ENCODE peak calls at places on chromosomes 1 and 21, in eight cellular contexts. One of them, this sample, is unnamed. For H3K27me3, the result is how much of the 10 kb centered on the place peaks cover.

GRCh38 chr1:79105499-79105898 is 99.0 kb upstream of the ADGRL4 start:
- DNase-seq in IMR-90: peak
- DNase-seq in spleen: no peak
- DNase-seq in cardiac muscle cell: no peak
- DNase-seq in A673: no peak
- DNase-seq in H9: no peak
- DNase-seq in HL-60: no peak
- DNase-seq in breast epithelium: no peak
- DNase-seq in this sample: no peak

GRCh38 chr1:33711511-33711910 is 152.4 kb upstream of the HMGB4 start:
- DNase-seq in A673: no peak
- DNase-seq in IMR-90: no peak
- DNase-seq in cardiac muscle cell: no peak
- DNase-seq in breast epithelium: no peak
- DNase-seq in spleen: no peak
- DNase-seq in HL-60: no peak
- DNase-seq in H9: no peak
- DNase-seq in this sample: no peak

GRCh38 chr1:21950734-21951575 is 13.8 kb upstream of the HSPG2 start:
- DNase-seq in breast epithelium: no peak
- DNase-seq in H9: no peak
- DNase-seq in cardiac muscle cell: no peak
- DNase-seq in HL-60: no peak
- DNase-seq in IMR-90: no peak
- DNase-seq in A673: no peak
- DNase-seq in spleen: no peak
- DNase-seq in this sample: no peak

GRCh38 chr1:99018313-99018712 is 13.7 kb upstream of the PLPPR5 start:
- DNase-seq in breast epithelium: no peak
- DNase-seq in spleen: no peak
- DNase-seq in A673: no peak
- DNase-seq in cardiac muscle cell: no peak
- DNase-seq in HL-60: no peak
- DNase-seq in H9: no peak
- DNase-seq in IMR-90: no peak
- DNase-seq in this sample: no peak

GRCh38 chr1:107787299-107787698 is 177.7 kb downstream of the VAV3 start:
- DNase-seq in HL-60: peak
- DNase-seq in A673: peak
- DNase-seq in breast epithelium: no peak
- DNase-seq in spleen: peak
- DNase-seq in cardiac muscle cell: no peak
- DNase-seq in H9: peak
- DNase-seq in IMR-90: no peak
- DNase-seq in this sample: no peak

GRCh38 chr21:45406801-45407628 is 2.0 kb downstream of the COL18A1 start:
- DNase-seq in cardiac muscle cell: peak
- DNase-seq in spleen: peak
- DNase-seq in A673: peak
- DNase-seq in H9: peak
- DNase-seq in HL-60: no peak
- DNase-seq in IMR-90: no peak
- DNase-seq in breast epithelium: no peak
- DNase-seq in this sample: no peak

GRCh38 chr1:198529414-198529813 is 11.1 kb downstream of the ATP6V1G3 start:
- DNase-seq in HL-60: no peak
- DNase-seq in cardiac muscle cell: no peak
- DNase-seq in H9: no peak
- DNase-seq in A673: peak
- DNase-seq in IMR-90: peak
- DNase-seq in spleen: no peak
- DNase-seq in breast epithelium: no peak
- DNase-seq in this sample: peak

GRCh38 chr1:209613351-209614150 is 30.0 kb downstream of the CAMK1G start:
- DNase-seq in breast epithelium: no peak
- DNase-seq in HL-60: no peak
- DNase-seq in A673: no peak
- DNase-seq in cardiac muscle cell: no peak
- DNase-seq in H9: no peak
- DNase-seq in spleen: no peak
- DNase-seq in IMR-90: no peak
- DNase-seq in this sample: no peak

GRCh38 chr1:155241069-155241679 is 14.1 kb downstream of the ENTREP3 start:
- DNase-seq in breast epithelium: peak
- DNase-seq in H9: peak
- DNase-seq in HL-60: peak
- DNase-seq in spleen: peak
- DNase-seq in IMR-90: peak
- DNase-seq in A673: peak
- DNase-seq in cardiac muscle cell: peak
- DNase-seq in this sample: peak

GRCh38 chr1:184745929-184746583 is 8.6 kb downstream of the EDEM3 start:
- DNase-seq in breast epithelium: no peak
- DNase-seq in H9: no peak
- DNase-seq in A673: no peak
- DNase-seq in spleen: no peak
- DNase-seq in IMR-90: no peak
- DNase-seq in cardiac muscle cell: no peak
- DNase-seq in HL-60: no peak
- DNase-seq in this sample: no peak

GRCh38 chr1:218878369-218878768 is 295.3 kb upstream of the LYPLAL1 start:
- DNase-seq in H9: no peak
- DNase-seq in IMR-90: peak
- DNase-seq in HL-60: no peak
- DNase-seq in cardiac muscle cell: no peak
- DNase-seq in spleen: no peak
- DNase-seq in breast epithelium: no peak
- DNase-seq in A673: peak
- DNase-seq in this sample: no peak

GRCh38 chr1:10917513-10918454 is 94.7 kb upstream of the TARDBP start:
- DNase-seq in cardiac muscle cell: no peak
- DNase-seq in HL-60: peak
- DNase-seq in A673: no peak
- DNase-seq in H9: no peak
- DNase-seq in IMR-90: no peak
- DNase-seq in breast epithelium: no peak
- DNase-seq in spleen: peak
- DNase-seq in this sample: no peak

GRCh38 chr1:25145775-25146381 is 86.4 kb downstream of the SYF2 start:
- DNase-seq in spleen: no peak
- DNase-seq in IMR-90: no peak
- DNase-seq in breast epithelium: no peak
- DNase-seq in cardiac muscle cell: no peak
- DNase-seq in HL-60: no peak
- DNase-seq in A673: no peak
- DNase-seq in H9: no peak
- DNase-seq in this sample: no peak

DNA sequence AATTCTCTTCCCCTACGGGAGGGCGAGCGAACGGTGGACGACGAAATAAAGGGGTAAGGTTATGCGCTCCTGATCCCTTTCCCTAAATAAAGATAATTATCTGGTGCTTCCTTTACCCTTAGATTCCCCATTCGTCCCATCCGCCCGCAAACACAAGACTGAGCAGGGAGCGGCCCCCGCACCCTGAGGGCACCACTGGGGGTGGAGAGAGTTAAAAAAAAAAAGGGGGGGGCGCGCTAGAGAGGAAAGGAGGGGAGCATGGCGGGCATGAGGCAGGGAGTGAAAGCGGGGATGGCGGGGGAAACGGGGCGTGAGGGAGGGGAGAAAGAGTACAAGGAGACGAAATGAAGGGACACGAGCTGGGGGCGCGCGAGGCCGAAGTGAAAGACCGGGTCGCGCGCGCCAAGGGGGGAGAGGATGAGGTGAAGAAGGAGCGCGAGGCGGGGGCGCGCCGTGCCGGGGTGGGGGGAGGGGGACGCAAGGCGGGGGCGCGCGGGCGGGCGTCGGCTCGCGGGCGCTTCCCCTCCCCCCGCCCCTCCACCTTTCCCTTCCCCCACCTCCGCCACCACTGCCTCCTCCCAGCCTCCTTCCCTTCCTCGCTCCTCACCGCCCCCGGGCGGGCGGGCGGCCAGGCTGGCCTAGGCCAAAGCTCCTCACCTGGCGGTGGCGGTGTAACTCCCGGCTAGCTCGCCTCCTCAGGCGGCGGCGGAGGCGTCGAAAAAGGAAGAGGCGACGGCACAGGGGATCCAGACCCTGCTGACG is 515 bp downstream of the GATAD2B start:
- DNase-seq in HL-60: peak
- DNase-seq in H9: no peak
- DNase-seq in spleen: no peak
- DNase-seq in cardiac muscle cell: no peak
- DNase-seq in breast epithelium: peak
- DNase-seq in IMR-90: no peak
- DNase-seq in A673: peak
- DNase-seq in this sample: no peak
- TF ChIP-seq CTCF in HL-60: no peak
- TF ChIP-seq CTCF in H9: peak
- TF ChIP-seq CTCF in spleen: no peak
- TF ChIP-seq CTCF in cardiac muscle cell: no peak
- TF ChIP-seq CTCF in breast epithelium: no peak
- TF ChIP-seq CTCF in IMR-90: no peak
- TF ChIP-seq CTCF in A673: peak
- TF ChIP-seq CTCF in this sample: peak

DNA sequence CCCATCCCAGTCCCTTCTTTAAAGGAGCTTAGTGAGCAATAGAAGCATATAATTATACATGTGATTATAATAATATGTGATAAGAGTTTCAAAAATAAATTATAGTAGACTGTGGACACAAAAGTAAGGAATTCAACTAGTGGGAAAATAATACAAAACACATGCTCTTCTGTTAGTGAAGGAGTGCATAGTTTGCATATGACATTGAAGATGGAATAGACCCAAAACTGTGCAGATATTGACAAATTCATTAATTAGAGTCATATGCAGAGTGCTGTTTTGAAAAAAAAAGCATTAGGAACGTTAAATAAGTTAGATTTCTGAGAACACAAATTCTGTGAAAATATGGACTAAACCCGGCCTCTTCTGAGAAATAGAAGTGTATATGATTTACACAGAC is 278.8 kb downstream of the ASTN1 start:
- DNase-seq in breast epithelium: no peak
- DNase-seq in A673: no peak
- DNase-seq in spleen: no peak
- DNase-seq in HL-60: no peak
- DNase-seq in H9: no peak
- DNase-seq in IMR-90: no peak
- DNase-seq in cardiac muscle cell: no peak
- DNase-seq in this sample: no peak
- H3K27me3 ChIP-seq in breast epithelium: under half
- H3K27me3 ChIP-seq in A673: under half
- H3K27me3 ChIP-seq in spleen: under half
- H3K27me3 ChIP-seq in HL-60: under half
- H3K27me3 ChIP-seq in H9: under half
- H3K27me3 ChIP-seq in IMR-90: under half
- H3K27me3 ChIP-seq in cardiac muscle cell: under half
- H3K27me3 ChIP-seq in this sample: under half

GRCh38 chr21:41581592-41582228 is 73.8 kb upstream of the TMPRSS2 start:
- DNase-seq in cardiac muscle cell: no peak
- DNase-seq in IMR-90: no peak
- DNase-seq in spleen: no peak
- DNase-seq in H9: no peak
- DNase-seq in HL-60: no peak
- DNase-seq in A673: no peak
- DNase-seq in breast epithelium: peak
- DNase-seq in this sample: no peak
- H3K27ac ChIP-seq in cardiac muscle cell: no peak
- H3K27ac ChIP-seq in IMR-90: no peak
- H3K27ac ChIP-seq in spleen: no peak
- H3K27ac ChIP-seq in H9: no peak
- H3K27ac ChIP-seq in HL-60: no peak
- H3K27ac ChIP-seq in A673: no peak
- H3K27ac ChIP-seq in breast epithelium: no peak
- H3K27ac ChIP-seq in this sample: no peak

DNA sequence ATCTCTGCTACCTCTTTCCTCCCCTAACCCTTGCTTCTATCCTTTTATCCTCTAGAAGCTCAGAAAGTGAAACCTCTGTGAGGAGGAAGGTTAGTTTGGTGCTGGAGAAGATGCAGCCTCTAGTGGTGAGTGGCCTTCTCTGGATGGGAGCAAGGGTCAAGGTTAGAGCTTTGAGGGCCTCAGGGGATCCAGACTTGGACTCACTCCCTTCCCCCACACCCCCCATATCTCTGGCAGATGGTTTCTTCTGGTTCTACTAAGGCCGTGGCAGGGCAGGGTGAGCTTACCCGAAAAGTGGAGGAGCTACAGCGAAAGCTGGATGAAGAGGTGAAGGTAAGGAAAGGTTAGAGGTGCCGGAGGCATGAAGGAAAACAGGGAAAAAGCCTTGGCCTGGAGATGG is 9.2 kb downstream of the CGN start:
- DNase-seq in cardiac muscle cell: no peak
- DNase-seq in H9: no peak
- DNase-seq in breast epithelium: no peak
- DNase-seq in spleen: no peak
- DNase-seq in IMR-90: no peak
- DNase-seq in HL-60: no peak
- DNase-seq in A673: no peak
- DNase-seq in this sample: no peak
- TF ChIP-seq CTCF in cardiac muscle cell: peak
- TF ChIP-seq CTCF in H9: no peak
- TF ChIP-seq CTCF in breast epithelium: no peak
- TF ChIP-seq CTCF in spleen: no peak
- TF ChIP-seq CTCF in IMR-90: no peak
- TF ChIP-seq CTCF in HL-60: no peak
- TF ChIP-seq CTCF in A673: no peak
- TF ChIP-seq CTCF in this sample: peak

GRCh38 chr1:76868154-76868882 is 1.0 kb downstream of the ST6GALNAC5 start:
- DNase-seq in HL-60: no peak
- DNase-seq in cardiac muscle cell: peak
- DNase-seq in spleen: peak
- DNase-seq in H9: peak
- DNase-seq in breast epithelium: no peak
- DNase-seq in A673: peak
- DNase-seq in IMR-90: peak
- DNase-seq in this sample: no peak
- H3K27me3 ChIP-seq in HL-60: half or more
- H3K27me3 ChIP-seq in cardiac muscle cell: half or more
- H3K27me3 ChIP-seq in spleen: under half
- H3K27me3 ChIP-seq in H9: under half
- H3K27me3 ChIP-seq in breast epithelium: under half
- H3K27me3 ChIP-seq in A673: half or more
- H3K27me3 ChIP-seq in IMR-90: under half
- H3K27me3 ChIP-seq in this sample: under half

DNA sequence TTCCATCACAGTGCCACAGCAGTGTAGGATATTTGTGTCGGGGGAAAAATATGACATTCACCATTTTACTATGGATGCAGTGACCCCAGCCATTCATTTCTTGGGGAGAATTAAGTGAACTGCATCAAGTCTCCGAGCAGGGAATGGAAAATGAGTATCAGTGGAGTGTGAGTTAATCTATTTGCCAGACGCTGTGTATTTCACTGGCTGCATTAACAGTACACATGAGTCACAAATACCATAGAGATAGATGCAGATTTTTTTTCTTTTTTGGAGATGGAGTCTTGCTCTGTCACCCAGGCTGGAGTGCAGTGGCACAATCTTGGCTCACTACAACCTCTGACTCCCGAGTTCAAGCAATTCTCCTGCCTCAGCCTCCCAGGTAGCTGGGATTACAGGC is 33.7 kb upstream of the SLC45A1 start:
- DNase-seq in HL-60: no peak
- DNase-seq in H9: no peak
- DNase-seq in breast epithelium: no peak
- DNase-seq in spleen: no peak
- DNase-seq in A673: no peak
- DNase-seq in IMR-90: peak
- DNase-seq in cardiac muscle cell: no peak
- DNase-seq in this sample: no peak
- H3K27ac ChIP-seq in HL-60: no peak
- H3K27ac ChIP-seq in H9: no peak
- H3K27ac ChIP-seq in breast epithelium: no peak
- H3K27ac ChIP-seq in spleen: peak
- H3K27ac ChIP-seq in A673: no peak
- H3K27ac ChIP-seq in IMR-90: no peak
- H3K27ac ChIP-seq in cardiac muscle cell: no peak
- H3K27ac ChIP-seq in this sample: no peak

This sample was measured in AG04450.